ENCODE peak calls at places on chromosomes 4 and X, in ten cellular contexts. One of them, this sample, is unnamed.

GRCh38 chr4:6943012-6943869 is 33.6 kb downstream of the TBC1D14 start:
- DNase-seq in PC-9: peak; percentile 24
- DNase-seq in endodermal cell: peak; percentile 76
- DNase-seq in GM13976: no peak
- DNase-seq in dorsolateral prefrontal cortex: no peak
- DNase-seq in stomach: no peak
- DNase-seq in endothelial cell: no peak
- DNase-seq in suprapubic skin: no peak
- DNase-seq in uterus: no peak
- DNase-seq in colonic mucosa: peak; percentile 72
- DNase-seq in this sample: peak; percentile 35

GRCh38 chr4:176778491-176778890 is 14.2 kb downstream of the VEGFC start:
- DNase-seq in PC-9: no peak
- DNase-seq in endodermal cell: no peak
- DNase-seq in GM13976: no peak
- DNase-seq in dorsolateral prefrontal cortex: no peak
- DNase-seq in stomach: no peak
- DNase-seq in endothelial cell: no peak
- DNase-seq in suprapubic skin: peak; percentile 60
- DNase-seq in uterus: no peak
- DNase-seq in colonic mucosa: no peak
- DNase-seq in this sample: no peak

GRCh38 chrX:55057691-55058249 is 17.1 kb upstream of the PAGE2B start:
- DNase-seq in PC-9: peak; percentile 12
- DNase-seq in endodermal cell: peak; percentile 51
- DNase-seq in GM13976: peak; percentile 30
- DNase-seq in dorsolateral prefrontal cortex: no peak
- DNase-seq in stomach: no peak
- DNase-seq in endothelial cell: peak; percentile 7
- DNase-seq in suprapubic skin: no peak
- DNase-seq in uterus: no peak
- DNase-seq in colonic mucosa: peak; percentile 26
- DNase-seq in this sample: peak; percentile 22

GRCh38 chrX:122504026-122504425 is 680.1 kb upstream of the GRIA3 start:
- DNase-seq in PC-9: no peak
- DNase-seq in endodermal cell: no peak
- DNase-seq in GM13976: no peak
- DNase-seq in dorsolateral prefrontal cortex: no peak
- DNase-seq in stomach: no peak
- DNase-seq in endothelial cell: no peak
- DNase-seq in suprapubic skin: no peak
- DNase-seq in uterus: no peak
- DNase-seq in colonic mucosa: no peak
- DNase-seq in this sample: no peak

GRCh38 chr4:20299515-20299914 is 47.8 kb downstream of the SLIT2 start:
- DNase-seq in PC-9: no peak
- DNase-seq in endodermal cell: no peak
- DNase-seq in GM13976: no peak
- DNase-seq in dorsolateral prefrontal cortex: no peak
- DNase-seq in stomach: no peak
- DNase-seq in endothelial cell: peak; percentile 11
- DNase-seq in suprapubic skin: no peak
- DNase-seq in uterus: no peak
- DNase-seq in colonic mucosa: no peak
- DNase-seq in this sample: peak; percentile 11

GRCh38 chr4:88101165-88101564 is 57.3 kb downstream of the ABCG2 start:
- DNase-seq in PC-9: no peak
- DNase-seq in endodermal cell: no peak
- DNase-seq in GM13976: no peak
- DNase-seq in dorsolateral prefrontal cortex: no peak
- DNase-seq in stomach: no peak
- DNase-seq in endothelial cell: no peak
- DNase-seq in suprapubic skin: no peak
- DNase-seq in uterus: no peak
- DNase-seq in colonic mucosa: no peak
- DNase-seq in this sample: no peak

GRCh38 chr4:7135389-7135746 is 57.0 kb upstream of the SORCS2 start:
- DNase-seq in PC-9: no peak
- DNase-seq in endodermal cell: no peak
- DNase-seq in GM13976: no peak
- DNase-seq in dorsolateral prefrontal cortex: no peak
- DNase-seq in stomach: no peak
- DNase-seq in endothelial cell: no peak
- DNase-seq in suprapubic skin: no peak
- DNase-seq in uterus: no peak
- DNase-seq in colonic mucosa: no peak
- DNase-seq in this sample: no peak

GRCh38 chr4:176539785-176540175 is 220.0 kb downstream of the SPCS3 start:
- DNase-seq in PC-9: no peak
- DNase-seq in endodermal cell: no peak
- DNase-seq in GM13976: no peak
- DNase-seq in dorsolateral prefrontal cortex: no peak
- DNase-seq in stomach: no peak
- DNase-seq in endothelial cell: no peak
- DNase-seq in suprapubic skin: no peak
- DNase-seq in uterus: no peak
- DNase-seq in colonic mucosa: no peak
- DNase-seq in this sample: no peak

DNA sequence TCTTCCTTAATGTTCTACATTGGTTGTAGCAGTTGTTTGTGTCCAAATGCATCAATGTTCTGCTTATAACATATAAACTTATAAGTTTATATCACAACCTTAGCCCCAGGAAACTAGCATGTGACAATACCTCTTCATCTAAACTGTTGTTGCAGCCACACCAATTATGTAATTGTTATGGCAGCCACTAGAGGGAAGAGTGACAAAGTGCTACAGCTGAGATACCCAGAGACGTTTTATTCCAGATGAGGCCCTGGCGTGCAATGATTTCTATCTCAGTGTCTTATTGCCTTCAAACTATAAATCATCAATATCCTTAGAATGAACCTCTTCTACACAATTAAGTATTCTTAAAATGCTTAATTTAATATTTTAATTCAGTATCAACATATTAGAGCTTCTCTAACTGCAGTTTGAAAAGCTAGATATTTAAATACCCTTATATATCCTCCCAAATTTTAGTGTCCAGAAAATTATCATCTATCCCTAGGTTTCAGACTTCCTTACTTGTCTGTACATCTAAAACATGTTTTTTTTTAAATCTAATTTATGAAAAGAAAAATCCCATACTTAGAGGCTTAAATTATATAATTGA is 171.6 kb downstream of the PCDH10 start:
- DNase-seq in PC-9: peak; percentile 8
- DNase-seq in endodermal cell: peak; percentile 53
- DNase-seq in GM13976: peak; percentile 16
- DNase-seq in dorsolateral prefrontal cortex: no peak
- DNase-seq in stomach: no peak
- DNase-seq in endothelial cell: peak; percentile 38
- DNase-seq in suprapubic skin: no peak
- DNase-seq in uterus: no peak
- DNase-seq in colonic mucosa: no peak
- DNase-seq in this sample: peak; percentile 6
- TF ChIP-seq CTCF in PC-9: peak; percentile 64
- TF ChIP-seq CTCF in endodermal cell: peak; percentile 86
- TF ChIP-seq CTCF in GM13976: peak; percentile 47
- TF ChIP-seq CTCF in dorsolateral prefrontal cortex: peak; percentile 60
- TF ChIP-seq CTCF in stomach: peak; percentile 17
- TF ChIP-seq CTCF in endothelial cell: peak; percentile 90
- TF ChIP-seq CTCF in suprapubic skin: no peak
- TF ChIP-seq CTCF in uterus: no peak
- TF ChIP-seq CTCF in colonic mucosa: peak; percentile 17
- TF ChIP-seq CTCF in this sample: peak; percentile 39

GRCh38 chr4:53776141-53776540 is 184.9 kb upstream of the LNX1 start:
- DNase-seq in PC-9: no peak
- DNase-seq in endodermal cell: no peak
- DNase-seq in GM13976: no peak
- DNase-seq in dorsolateral prefrontal cortex: no peak
- DNase-seq in stomach: no peak
- DNase-seq in endothelial cell: no peak
- DNase-seq in suprapubic skin: no peak
- DNase-seq in uterus: no peak
- DNase-seq in colonic mucosa: no peak
- DNase-seq in this sample: no peak
- TF ChIP-seq CTCF in PC-9: no peak
- TF ChIP-seq CTCF in endodermal cell: no peak
- TF ChIP-seq CTCF in GM13976: no peak
- TF ChIP-seq CTCF in dorsolateral prefrontal cortex: no peak
- TF ChIP-seq CTCF in stomach: no peak
- TF ChIP-seq CTCF in endothelial cell: no peak
- TF ChIP-seq CTCF in suprapubic skin: no peak
- TF ChIP-seq CTCF in uterus: no peak
- TF ChIP-seq CTCF in colonic mucosa: no peak
- TF ChIP-seq CTCF in this sample: no peak

GRCh38 chr4:8391972-8392371 is 48.6 kb downstream of the ACOX3 start:
- DNase-seq in PC-9: peak; percentile 45
- DNase-seq in endodermal cell: no peak
- DNase-seq in GM13976: peak; percentile 70
- DNase-seq in dorsolateral prefrontal cortex: peak; percentile 60
- DNase-seq in stomach: no peak
- DNase-seq in endothelial cell: no peak
- DNase-seq in suprapubic skin: no peak
- DNase-seq in uterus: peak; percentile 61
- DNase-seq in colonic mucosa: peak; percentile 53
- DNase-seq in this sample: no peak
- TF ChIP-seq CTCF in PC-9: no peak
- TF ChIP-seq CTCF in endodermal cell: no peak
- TF ChIP-seq CTCF in GM13976: peak; percentile 7
- TF ChIP-seq CTCF in dorsolateral prefrontal cortex: no peak
- TF ChIP-seq CTCF in stomach: no peak
- TF ChIP-seq CTCF in endothelial cell: no peak
- TF ChIP-seq CTCF in suprapubic skin: no peak
- TF ChIP-seq CTCF in uterus: no peak
- TF ChIP-seq CTCF in colonic mucosa: no peak
- TF ChIP-seq CTCF in this sample: no peak

DNA sequence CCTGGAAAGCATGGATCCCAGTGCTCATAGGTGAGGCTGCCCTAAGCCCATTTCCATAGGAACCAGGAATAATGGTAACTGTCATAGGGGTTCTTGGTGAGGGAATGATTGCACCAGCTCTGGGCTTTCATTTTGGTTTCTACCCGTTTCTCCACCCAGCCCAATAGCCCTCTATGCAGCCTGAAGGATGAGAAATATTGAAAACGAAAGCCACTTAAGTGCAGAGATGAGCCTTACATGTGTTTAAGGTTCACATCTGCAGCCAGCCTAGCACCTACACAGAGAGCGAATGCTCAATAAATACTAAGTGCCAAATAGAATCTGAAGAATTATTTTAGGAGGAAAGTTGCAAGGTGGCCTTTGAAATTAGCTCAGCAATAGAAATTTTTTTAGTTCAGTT is 60.4 kb downstream of the MCF2 start:
- DNase-seq in PC-9: no peak
- DNase-seq in endodermal cell: no peak
- DNase-seq in GM13976: peak; percentile 10
- DNase-seq in dorsolateral prefrontal cortex: no peak
- DNase-seq in stomach: no peak
- DNase-seq in endothelial cell: no peak
- DNase-seq in suprapubic skin: no peak
- DNase-seq in uterus: no peak
- DNase-seq in colonic mucosa: no peak
- DNase-seq in this sample: no peak
- TF ChIP-seq CTCF in PC-9: no peak
- TF ChIP-seq CTCF in endodermal cell: no peak
- TF ChIP-seq CTCF in GM13976: no peak
- TF ChIP-seq CTCF in dorsolateral prefrontal cortex: no peak
- TF ChIP-seq CTCF in stomach: no peak
- TF ChIP-seq CTCF in endothelial cell: no peak
- TF ChIP-seq CTCF in suprapubic skin: no peak
- TF ChIP-seq CTCF in uterus: no peak
- TF ChIP-seq CTCF in colonic mucosa: no peak
- TF ChIP-seq CTCF in this sample: no peak

GRCh38 chrX:118347131-118347530 is 1.2 kb downstream of the WDR44 start:
- DNase-seq in PC-9: peak; percentile 7
- DNase-seq in endodermal cell: no peak
- DNase-seq in GM13976: no peak
- DNase-seq in dorsolateral prefrontal cortex: no peak
- DNase-seq in stomach: no peak
- DNase-seq in endothelial cell: no peak
- DNase-seq in suprapubic skin: no peak
- DNase-seq in uterus: no peak
- DNase-seq in colonic mucosa: no peak
- DNase-seq in this sample: no peak
- TF ChIP-seq CTCF in PC-9: no peak
- TF ChIP-seq CTCF in endodermal cell: no peak
- TF ChIP-seq CTCF in GM13976: no peak
- TF ChIP-seq CTCF in dorsolateral prefrontal cortex: no peak
- TF ChIP-seq CTCF in stomach: no peak
- TF ChIP-seq CTCF in endothelial cell: no peak
- TF ChIP-seq CTCF in suprapubic skin: no peak
- TF ChIP-seq CTCF in uterus: no peak
- TF ChIP-seq CTCF in colonic mucosa: no peak
- TF ChIP-seq CTCF in this sample: no peak

GRCh38 chrX:138127314-138127713 is 561.4 kb downstream of the ZIC3 start:
- DNase-seq in PC-9: no peak
- DNase-seq in endodermal cell: no peak
- DNase-seq in GM13976: no peak
- DNase-seq in dorsolateral prefrontal cortex: no peak
- DNase-seq in stomach: no peak
- DNase-seq in endothelial cell: no peak
- DNase-seq in suprapubic skin: no peak
- DNase-seq in uterus: no peak
- DNase-seq in colonic mucosa: no peak
- DNase-seq in this sample: no peak

DNA sequence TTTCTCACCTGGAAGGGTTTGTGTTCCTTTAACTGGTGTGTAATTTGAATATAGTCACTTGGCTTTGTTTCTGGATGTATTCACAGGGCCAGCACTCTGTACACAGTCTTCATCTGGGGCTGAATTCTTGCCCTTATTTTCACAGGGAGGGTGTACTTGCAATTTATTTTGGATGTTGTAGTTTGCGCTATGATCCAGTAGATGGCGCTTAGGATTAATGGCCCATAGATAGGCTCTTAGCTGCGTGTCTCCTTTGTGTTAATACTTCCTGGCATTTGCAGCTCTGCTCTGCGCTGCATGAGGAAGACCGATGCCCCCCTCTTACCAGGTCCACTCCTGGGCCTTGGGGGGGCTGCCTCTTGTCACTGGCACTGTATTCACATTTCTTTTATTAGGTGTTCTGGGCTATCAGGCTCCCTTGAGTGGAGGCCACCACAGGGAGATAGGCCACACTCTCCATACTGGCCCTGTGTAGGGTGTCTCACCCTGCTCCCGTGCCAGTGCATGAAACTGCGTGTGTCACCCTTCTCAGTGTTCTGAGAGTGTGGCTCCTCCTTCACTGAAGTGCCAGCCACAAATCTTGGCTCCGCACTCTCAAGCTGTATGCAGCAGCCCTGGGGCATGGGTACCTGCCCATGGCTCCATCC is 562.2 kb downstream of the ZIC3 start:
- DNase-seq in PC-9: peak; percentile 18
- DNase-seq in endodermal cell: peak; percentile 64
- DNase-seq in GM13976: peak; percentile 23
- DNase-seq in dorsolateral prefrontal cortex: no peak
- DNase-seq in stomach: no peak
- DNase-seq in endothelial cell: peak; percentile 19
- DNase-seq in suprapubic skin: no peak
- DNase-seq in uterus: no peak
- DNase-seq in colonic mucosa: peak; percentile 19
- DNase-seq in this sample: peak; percentile 7
- TF ChIP-seq CTCF in PC-9: peak; percentile 80
- TF ChIP-seq CTCF in endodermal cell: peak; percentile 87
- TF ChIP-seq CTCF in GM13976: peak; percentile 70
- TF ChIP-seq CTCF in dorsolateral prefrontal cortex: peak; percentile 64
- TF ChIP-seq CTCF in stomach: peak; percentile 49
- TF ChIP-seq CTCF in endothelial cell: peak; percentile 63
- TF ChIP-seq CTCF in suprapubic skin: no peak
- TF ChIP-seq CTCF in uterus: peak; percentile 22
- TF ChIP-seq CTCF in colonic mucosa: peak; percentile 38
- TF ChIP-seq CTCF in this sample: peak; percentile 23

This sample was measured in Calu3.